ENCODE peak calls at places on chromosomes 12 and 14, in eight cellular contexts. One of them, this sample, is unnamed.

GRCh38 chr14:95700221-95700976 is 13.5 kb downstream of the TCL1A start:
- DNase-seq in testis: no peak
- DNase-seq in Kasumi-1: no peak
- DNase-seq in T follicular helper cell: no peak
- DNase-seq in hippocampal formation: no peak
- DNase-seq in lower lobe of right lung: no peak
- DNase-seq in HEK293T: no peak
- DNase-seq in T-helper 9 cell: no peak
- DNase-seq in this sample: no peak

GRCh38 chr12:94603434-94604068 is 46.8 kb downstream of the TMCC3 start:
- DNase-seq in lower lobe of right lung: peak
- DNase-seq in testis: peak
- DNase-seq in T follicular helper cell: peak
- DNase-seq in hippocampal formation: no peak
- DNase-seq in Kasumi-1: peak
- DNase-seq in HEK293T: no peak
- DNase-seq in T-helper 9 cell: peak
- DNase-seq in this sample: peak

GRCh38 chr14:51430079-51430478 is 190.0 kb downstream of the TMX1 start:
- DNase-seq in T-helper 9 cell: no peak
- DNase-seq in HEK293T: no peak
- DNase-seq in Kasumi-1: no peak
- DNase-seq in hippocampal formation: no peak
- DNase-seq in lower lobe of right lung: no peak
- DNase-seq in testis: no peak
- DNase-seq in T follicular helper cell: no peak
- DNase-seq in this sample: no peak

GRCh38 chr14:69328765-69329164 is 68.8 kb downstream of the GALNT16 start:
- DNase-seq in T-helper 9 cell: no peak
- DNase-seq in Kasumi-1: no peak
- DNase-seq in HEK293T: no peak
- DNase-seq in hippocampal formation: no peak
- DNase-seq in T follicular helper cell: no peak
- DNase-seq in lower lobe of right lung: no peak
- DNase-seq in testis: no peak
- DNase-seq in this sample: no peak

GRCh38 chr12:68271346-68271745 is 17.9 kb upstream of the IL22 start:
- DNase-seq in lower lobe of right lung: no peak
- DNase-seq in T follicular helper cell: no peak
- DNase-seq in testis: no peak
- DNase-seq in hippocampal formation: no peak
- DNase-seq in T-helper 9 cell: no peak
- DNase-seq in Kasumi-1: no peak
- DNase-seq in HEK293T: no peak
- DNase-seq in this sample: no peak

GRCh38 chr12:3463927-3464326 is 27.1 kb upstream of the PRMT8 start:
- DNase-seq in lower lobe of right lung: no peak
- DNase-seq in T-helper 9 cell: no peak
- DNase-seq in HEK293T: no peak
- DNase-seq in Kasumi-1: no peak
- DNase-seq in testis: no peak
- DNase-seq in T follicular helper cell: no peak
- DNase-seq in hippocampal formation: no peak
- DNase-seq in this sample: no peak

GRCh38 chr12:39587247-39587646 is 32.4 kb downstream of the ABCD2 start:
- DNase-seq in Kasumi-1: peak
- DNase-seq in lower lobe of right lung: no peak
- DNase-seq in testis: no peak
- DNase-seq in T-helper 9 cell: no peak
- DNase-seq in T follicular helper cell: peak
- DNase-seq in hippocampal formation: no peak
- DNase-seq in HEK293T: no peak
- DNase-seq in this sample: no peak

GRCh38 chr14:73567951-73568885 is 795 bp upstream of the ACOT2 start:
- DNase-seq in testis: no peak
- DNase-seq in lower lobe of right lung: no peak
- DNase-seq in T-helper 9 cell: no peak
- DNase-seq in hippocampal formation: no peak
- DNase-seq in HEK293T: no peak
- DNase-seq in T follicular helper cell: no peak
- DNase-seq in Kasumi-1: peak
- DNase-seq in this sample: no peak

GRCh38 chr12:5456906-5457305 is 25.0 kb downstream of the NTF3 start:
- DNase-seq in lower lobe of right lung: no peak
- DNase-seq in Kasumi-1: no peak
- DNase-seq in hippocampal formation: no peak
- DNase-seq in T-helper 9 cell: no peak
- DNase-seq in HEK293T: no peak
- DNase-seq in T follicular helper cell: no peak
- DNase-seq in testis: no peak
- DNase-seq in this sample: no peak

GRCh38 chr12:64780220-64780530 is 21.0 kb upstream of the GNS start:
- DNase-seq in testis: no peak
- DNase-seq in HEK293T: no peak
- DNase-seq in hippocampal formation: no peak
- DNase-seq in lower lobe of right lung: no peak
- DNase-seq in T-helper 9 cell: no peak
- DNase-seq in Kasumi-1: no peak
- DNase-seq in T follicular helper cell: no peak
- DNase-seq in this sample: no peak

GRCh38 chr12:115470526-115470925 is 786.6 kb upstream of the TBX3 start:
- DNase-seq in lower lobe of right lung: no peak
- DNase-seq in Kasumi-1: no peak
- DNase-seq in testis: no peak
- DNase-seq in T-helper 9 cell: no peak
- DNase-seq in hippocampal formation: no peak
- DNase-seq in T follicular helper cell: no peak
- DNase-seq in HEK293T: no peak
- DNase-seq in this sample: no peak